ENCODE peak calls at places on chromosome 1, in nine cellular contexts. B, F, I, T, S, N, H, P and G are unnamed samples.

GRCh38 chr1:177569476-177569875 is 398.7 kb downstream of the BRINP2 start:
- DNase-seq in S (peak), N (no peak), H (no peak), B (peak), F (no peak), I (peak), T (peak), P (no peak), G (no peak)

GRCh38 chr1:245234217-245235120 is 79.7 kb downstream of the KIF26B start:
- DNase-seq in I (peak), F (peak), T (no peak), B (no peak), H (no peak), S (no peak), N (no peak), P (no peak), G (no peak)

GRCh38 chr1:53685272-53686051 is 53.5 kb downstream of the GLIS1 start:
- DNase-seq in F (no peak), P (no peak), H (no peak), T (peak), S (no peak), I (peak), N (peak), B (no peak), G (no peak)

GRCh38 chr1:110213143-110213540 is 3.0 kb downstream of the KCNC4 start:
- DNase-seq in H (no peak), N (no peak), P (no peak), S (no peak), B (no peak), T (no peak), F (no peak), I (no peak), G (no peak)

GRCh38 chr1:10765734-10766478 is 30.5 kb downstream of the CASZ1 start:
- DNase-seq in P (no peak), T (peak), H (no peak), S (no peak), N (peak), F (peak), I (no peak), B (peak), G (no peak)

GRCh38 chr1:11800756-11801433 is 4.9 kb downstream of the MTHFR start:
- DNase-seq in S (no peak), B (no peak), H (no peak), N (no peak), I (no peak), T (no peak), P (peak), F (no peak), G (no peak)

GRCh38 chr1:2304921-2305681 is 77.0 kb downstream of the SKI start:
- DNase-seq in T (no peak), I (peak), S (no peak), P (no peak), B (no peak), H (no peak), N (no peak), F (no peak), G (no peak)

GRCh38 chr1:99647460-99647859 is 1.5 kb downstream of the PALMD start:
- DNase-seq in S (no peak), F (no peak), N (peak), T (peak), I (no peak), P (no peak), H (no peak), B (no peak), G (no peak)

GRCh38 chr1:93446837-93447451 is 974 bp upstream of the FNBP1L start:
- DNase-seq in T (peak), S (peak), B (no peak), I (peak), P (no peak), N (peak), F (peak), H (no peak), G (no peak)

GRCh38 chr1:209648931-209649776 is 3.1 kb downstream of the LAMB3 start:
- DNase-seq in B (peak), P (peak), F (no peak), S (peak), T (peak), I (peak), H (no peak), N (peak), G (no peak)

GRCh38 chr1:182674346-182675246 is 9.8 kb downstream of the RGS8 start:
- DNase-seq in P (no peak), N (no peak), I (peak), S (no peak), H (no peak), T (no peak), F (no peak), B (peak), G (no peak)

GRCh38 chr1:212814548-212814947 is 22.9 kb downstream of the TATDN3 start:
- DNase-seq in F (no peak), B (no peak), H (no peak), I (no peak), P (no peak), N (no peak), S (no peak), T (no peak), G (no peak)

GRCh38 chr1:117616967-117617366 is 11.1 kb downstream of the TENT5C start:
- DNase-seq in I (no peak), T (no peak), F (no peak), N (no peak), H (no peak), B (no peak), S (no peak), P (no peak), G (no peak)

GRCh38 chr1:221822591-221822990 is 80.7 kb upstream of the DUSP10 start:
- DNase-seq in H (no peak), I (no peak), P (no peak), N (peak), S (no peak), T (no peak), F (no peak), B (no peak), G (no peak)

GRCh38 chr1:98086796-98087195 is 166.0 kb upstream of the DPYD start:
- DNase-seq in H (no peak), T (peak), P (no peak), B (peak), I (peak), S (peak), N (peak), F (no peak), G (no peak)

GRCh38 chr1:155128755-155129473 is 1.2 kb downstream of the EFNA1 start:
- DNase-seq in H (no peak), B (no peak), F (peak), S (no peak), P (no peak), N (peak), T (peak), I (no peak), G (no peak)